ENCODE peak calls at places on chromosomes 3 and 15, in ten cellular contexts. Q, F, P, R, Z, H, D, O, U and X are unnamed samples. For H3K36me3, the result is how much of the 10 kb centered on the place peaks cover.

GRCh38 chr3:63705092-63705645 is 52.7 kb downstream of the SNTN start:
- DNase-seq in Q (no peak), F (no peak), P (no peak), R (no peak), Z (no peak), H (no peak), D (peak), O (no peak), U (no peak), X (no peak)

GRCh38 chr3:42226470-42227425 is 39.2 kb downstream of the CCK start:
- DNase-seq in Q (no peak), F (no peak), P (no peak), R (no peak), Z (no peak), H (no peak), D (no peak), O (no peak), U (no peak), X (no peak)

GRCh38 chr3:103624289-103624688 is 1189.5 kb downstream of the ZPLD1 start:
- DNase-seq in Q (no peak), F (no peak), P (no peak), R (no peak), Z (no peak), H (no peak), D (no peak), O (no peak), U (no peak), X (no peak)

GRCh38 chr3:107524214-107525100 is 1.7 kb downstream of the BBX start:
- DNase-seq in Q (peak), F (peak), P (peak), R (no peak), Z (peak), H (peak), D (peak), O (no peak), U (peak), X (peak)

GRCh38 chr3:41095702-41096101 is 103.6 kb upstream of the CTNNB1 start:
- DNase-seq in Q (no peak), F (no peak), P (no peak), R (no peak), Z (no peak), H (no peak), D (no peak), O (no peak), U (no peak), X (no peak)

GRCh38 chr15:75662823-75663519 is 15.3 kb downstream of the SNX33 start:
- DNase-seq in Q (no peak), F (no peak), P (no peak), R (no peak), Z (no peak), H (no peak), D (no peak), O (no peak), U (no peak), X (no peak)

GRCh38 chr3:105527949-105528348 is 161.2 kb downstream of the ALCAM start:
- DNase-seq in Q (no peak), F (no peak), P (no peak), R (peak), Z (no peak), H (peak), D (no peak), O (no peak), U (no peak), X (no peak)

GRCh38 chr3:123013876-123014275 is 13.7 kb downstream of the SEMA5B start:
- DNase-seq in Q (no peak), F (no peak), P (no peak), R (no peak), Z (no peak), H (no peak), D (no peak), O (no peak), U (no peak), X (no peak)

GRCh38 chr3:106029941-106030619 is 161.3 kb upstream of the CBLB start:
- DNase-seq in Q (no peak), F (no peak), P (no peak), R (no peak), Z (no peak), H (peak), D (no peak), O (no peak), U (no peak), X (no peak)

GRCh38 chr3:120416868-120417267 is 33.9 kb downstream of the FSTL1 start:
- DNase-seq in Q (no peak), F (no peak), P (no peak), R (no peak), Z (peak), H (no peak), D (peak), O (no peak), U (peak), X (no peak)

GRCh38 chr15:51758645-51759044 is 7.2 kb downstream of the TMOD2 start:
- DNase-seq in Q (no peak), F (peak), P (peak), R (no peak), Z (peak), H (peak), D (peak), O (no peak), U (no peak), X (peak)

GRCh38 chr3:42301446-42302175 is 35.6 kb upstream of the CCK start:
- DNase-seq in Q (no peak), F (no peak), P (no peak), R (no peak), Z (no peak), H (no peak), D (no peak), O (no peak), U (no peak), X (no peak)

GRCh38 chr15:100899601-100900000 is 19.6 kb upstream of the LRRK1 start:
- DNase-seq in Q (no peak), F (no peak), P (no peak), R (no peak), Z (no peak), H (no peak), D (no peak), O (no peak), U (no peak), X (no peak)
- H3K36me3 ChIP-seq in Q (under half), F (under half), P (under half), R (under half), Z (under half), H (under half), D (under half), O (under half), U (under half), X (under half)

GRCh38 chr3:180601688-180602666 is at the start of gene TTC14:
- DNase-seq in Q (peak), F (peak), P (peak), R (peak), Z (peak), H (peak), D (peak), O (peak), U (peak), X (peak)
- TF ChIP-seq CTCF in Q (no peak), F (no peak), P (no peak), R (no peak), Z (no peak), H (no peak), D (peak), O (no peak), U (peak), X (no peak)

DNA sequence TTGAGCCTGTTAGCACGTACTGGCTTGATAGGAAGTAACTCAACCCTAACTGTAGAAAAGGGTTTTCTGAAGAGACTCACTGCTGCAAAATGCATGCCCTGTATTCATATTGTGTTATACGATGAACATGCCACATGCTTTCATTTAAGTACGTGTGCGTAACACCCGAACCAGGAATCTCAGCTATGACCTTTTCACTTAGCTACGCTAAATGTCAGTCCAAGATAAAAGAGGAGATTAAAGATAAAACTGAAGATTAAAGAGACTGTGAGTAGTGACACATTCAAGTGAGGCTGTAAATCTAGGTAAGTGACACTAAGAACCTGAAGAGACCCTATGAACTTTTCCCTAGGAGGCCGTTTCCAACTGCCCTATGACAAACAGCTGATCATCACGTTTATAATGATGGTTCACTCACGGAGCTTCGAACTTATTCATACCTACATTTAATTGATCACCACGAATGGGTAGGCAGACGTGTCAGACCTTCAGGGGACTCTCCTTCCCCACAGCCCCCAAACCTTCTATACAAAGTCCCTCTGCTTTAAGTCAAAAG is 32.2 kb downstream of the TFRC start:
- DNase-seq in Q (no peak), F (no peak), P (no peak), R (no peak), Z (no peak), H (no peak), D (no peak), O (no peak), U (no peak), X (no peak)
- H3K36me3 ChIP-seq in Q (half or more), F (under half), P (under half), R (under half), Z (under half), H (under half), D (under half), O (half or more), U (under half), X (under half)

GRCh38 chr15:64426845-64427465 is 33.4 kb upstream of the ZNF609 start:
- DNase-seq in Q (no peak), F (no peak), P (no peak), R (peak), Z (no peak), H (peak), D (no peak), O (no peak), U (peak), X (no peak)
- TF ChIP-seq CTCF in Q (no peak), F (no peak), P (no peak), R (peak), Z (peak), H (peak), D (peak), O (peak), U (peak), X (peak)

GRCh38 chr3:196812853-196813252 is 54.9 kb upstream of the SENP5 start:
- DNase-seq in Q (no peak), F (no peak), P (no peak), R (no peak), Z (no peak), H (no peak), D (no peak), O (no peak), U (no peak), X (no peak)

GRCh38 chr3:196810963-196811581 is 56.6 kb upstream of the SENP5 start:
- DNase-seq in Q (no peak), F (no peak), P (no peak), R (no peak), Z (no peak), H (no peak), D (no peak), O (no peak), U (peak), X (no peak)

DNA sequence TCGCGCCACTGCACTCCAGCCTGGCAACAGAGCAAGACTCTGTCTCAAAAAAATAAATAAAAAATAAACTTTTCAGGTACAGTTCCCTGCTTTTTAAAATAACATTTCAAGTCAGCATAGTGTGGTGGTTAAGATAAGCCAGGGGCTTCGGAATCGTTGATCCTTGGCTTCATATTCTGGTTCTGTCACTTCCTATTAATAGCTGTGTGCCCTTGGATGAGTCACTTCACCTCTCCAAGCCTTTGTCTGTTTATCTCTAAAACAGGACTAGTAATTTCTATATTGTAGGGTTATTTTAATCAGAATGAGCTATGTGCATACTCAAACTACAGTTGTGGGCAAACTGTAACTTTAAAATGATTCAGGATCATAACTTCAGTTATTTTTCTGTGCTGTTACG is 53.8 kb upstream of the SENP5 start:
- DNase-seq in Q (no peak), F (no peak), P (no peak), R (no peak), Z (no peak), H (peak), D (no peak), O (no peak), U (no peak), X (peak)
- H3K36me3 ChIP-seq in Q (half or more), F (under half), P (under half), R (under half), Z (under half), H (under half), D (under half), O (half or more), U (under half), X (half or more)

GRCh38 chr15:42373936-42374335 is 14.6 kb downstream of the CAPN3 start:
- DNase-seq in Q (no peak), F (no peak), P (no peak), R (no peak), Z (no peak), H (no peak), D (no peak), O (no peak), U (no peak), X (no peak)

GRCh38 chr15:42378011-42378410 is 18.7 kb downstream of the CAPN3 start:
- DNase-seq in Q (no peak), F (no peak), P (no peak), R (no peak), Z (no peak), H (no peak), D (no peak), O (no peak), U (no peak), X (no peak)

GRCh38 chr15:42374810-42375209 is 15.5 kb downstream of the CAPN3 start:
- DNase-seq in Q (no peak), F (no peak), P (no peak), R (no peak), Z (no peak), H (no peak), D (no peak), O (no peak), U (no peak), X (no peak)

GRCh38 chr15:42375252-42375651 is 16.0 kb downstream of the CAPN3 start:
- DNase-seq in Q (no peak), F (no peak), P (no peak), R (no peak), Z (no peak), H (no peak), D (no peak), O (no peak), U (no peak), X (no peak)

DNA sequence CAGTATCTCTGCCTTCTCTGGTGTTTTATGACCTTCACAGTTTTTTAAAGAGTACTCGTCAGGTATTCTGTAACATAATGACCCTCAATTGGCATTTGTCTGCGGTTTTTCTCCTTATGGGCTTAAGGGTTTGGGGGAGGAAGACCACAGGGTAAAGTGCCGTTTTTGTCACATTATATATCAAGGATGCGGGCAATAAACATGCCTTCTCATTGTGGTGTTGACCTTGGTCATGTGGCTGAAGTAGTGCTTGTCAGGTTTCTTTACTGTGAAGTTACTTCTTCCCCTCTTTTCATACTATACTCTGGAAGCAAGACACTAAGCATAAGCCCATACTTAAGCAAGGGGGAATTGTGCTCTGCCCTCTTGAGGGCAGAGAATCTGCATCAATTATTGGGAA is 16.6 kb downstream of the CAPN3 start:
- DNase-seq in Q (no peak), F (no peak), P (no peak), R (no peak), Z (no peak), H (no peak), D (no peak), O (no peak), U (no peak), X (no peak)
- TF ChIP-seq CTCF in Q (no peak), F (no peak), P (no peak), R (no peak), Z (no peak), H (no peak), D (no peak), O (no peak), U (no peak), X (no peak)

GRCh38 chr15:79872358-79873017 is 24.3 kb downstream of the MTHFS start:
- DNase-seq in Q (no peak), F (no peak), P (no peak), R (no peak), Z (no peak), H (peak), D (no peak), O (no peak), U (no peak), X (peak)

GRCh38 chr15:79875213-79875612 is 21.6 kb downstream of the MTHFS start:
- DNase-seq in Q (no peak), F (no peak), P (no peak), R (no peak), Z (no peak), H (no peak), D (no peak), O (no peak), U (no peak), X (no peak)

GRCh38 chr15:79878078-79878705 is 18.6 kb downstream of the MTHFS start:
- DNase-seq in Q (no peak), F (no peak), P (no peak), R (peak), Z (no peak), H (no peak), D (no peak), O (no peak), U (no peak), X (no peak)

DNA sequence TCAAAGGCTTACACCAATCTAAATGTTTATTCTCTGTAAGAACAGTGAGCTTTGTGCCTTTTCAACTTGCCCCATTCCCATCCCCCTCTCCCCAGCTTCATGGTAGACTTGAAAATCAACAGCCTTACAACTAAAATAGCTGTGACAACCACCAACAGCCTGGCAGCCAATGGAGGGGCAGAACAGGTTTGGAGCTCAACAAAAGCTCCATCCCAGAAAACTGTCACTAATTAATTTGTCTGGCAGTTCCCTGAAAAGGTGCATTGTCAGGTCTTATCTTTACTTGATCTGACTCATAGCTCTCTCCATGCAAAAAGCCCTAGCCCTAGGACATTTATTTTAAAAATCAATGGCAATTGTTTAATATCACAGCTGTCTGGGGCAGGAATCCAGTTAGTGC is 22.6 kb downstream of the MTHFS start:
- DNase-seq in Q (no peak), F (no peak), P (no peak), R (peak), Z (no peak), H (no peak), D (no peak), O (no peak), U (no peak), X (no peak)
- H3K36me3 ChIP-seq in Q (under half), F (under half), P (under half), R (under half), Z (under half), H (under half), D (under half), O (under half), U (under half), X (under half)

DNA sequence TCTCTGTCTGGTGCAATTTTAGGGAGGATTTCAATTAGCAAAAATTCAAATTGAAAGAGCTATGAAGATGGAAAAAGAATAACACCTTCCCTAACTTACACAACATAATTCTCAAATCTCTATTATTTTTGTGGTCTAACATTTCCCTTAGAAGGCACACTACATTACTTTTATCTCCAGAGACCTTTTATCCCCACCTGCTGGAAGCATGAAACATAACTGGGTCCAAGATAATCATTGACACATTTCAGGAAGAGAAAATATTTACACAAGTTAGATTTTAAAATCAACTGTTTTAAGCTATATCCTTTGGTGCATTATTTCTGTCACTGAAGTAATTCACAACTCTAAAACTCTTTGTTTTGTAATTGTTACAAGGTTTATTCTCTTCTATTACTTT is 779.5 kb downstream of the ROBO1 start:
- DNase-seq in Q (no peak), F (no peak), P (no peak), R (no peak), Z (no peak), H (peak), D (no peak), O (no peak), U (no peak), X (no peak)
- TF ChIP-seq CTCF in Q (no peak), F (peak), P (peak), R (no peak), Z (peak), H (peak), D (peak), O (peak), U (peak), X (peak)

GRCh38 chr15:30941520-30941919 is 37.8 kb downstream of the FAN1 start:
- DNase-seq in Q (no peak), F (no peak), P (no peak), R (no peak), Z (no peak), H (no peak), D (no peak), O (no peak), U (no peak), X (no peak)

GRCh38 chr15:30933293-30933692 is 29.6 kb downstream of the FAN1 start:
- DNase-seq in Q (no peak), F (no peak), P (no peak), R (no peak), Z (no peak), H (no peak), D (no peak), O (no peak), U (no peak), X (no peak)

GRCh38 chr15:30943654-30944335 is 40.1 kb downstream of the FAN1 start:
- DNase-seq in Q (no peak), F (no peak), P (no peak), R (no peak), Z (no peak), H (no peak), D (no peak), O (no peak), U (no peak), X (no peak)

GRCh38 chr15:30940359-30940758 is 36.6 kb downstream of the FAN1 start:
- DNase-seq in Q (no peak), F (no peak), P (peak), R (no peak), Z (no peak), H (no peak), D (no peak), O (no peak), U (no peak), X (no peak)

GRCh38 chr15:30939161-30939560 is 35.4 kb downstream of the FAN1 start:
- DNase-seq in Q (no peak), F (no peak), P (no peak), R (no peak), Z (no peak), H (no peak), D (no peak), O (no peak), U (no peak), X (no peak)
- H3K36me3 ChIP-seq in Q (half or more), F (under half), P (under half), R (under half), Z (under half), H (under half), D (under half), O (half or more), U (under half), X (under half)

DNA sequence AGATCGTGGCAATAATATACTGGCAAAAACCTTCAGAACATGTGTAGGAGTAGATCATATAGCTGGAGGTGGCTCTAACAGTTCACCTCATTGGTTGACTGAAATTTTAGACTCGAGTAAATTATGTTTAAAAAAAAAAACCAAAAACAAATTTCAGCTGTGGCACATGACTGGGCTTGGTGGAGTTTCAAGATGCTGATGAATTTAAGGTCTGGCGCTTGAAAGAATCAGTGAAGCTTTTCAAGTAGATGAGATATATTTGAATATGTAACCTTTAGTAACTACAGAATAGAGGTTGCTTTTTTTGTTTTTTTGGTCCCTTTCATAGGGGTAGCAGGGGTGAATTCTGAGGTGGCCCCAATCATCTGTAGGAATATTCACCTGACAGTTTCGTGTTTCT is 65.8 kb downstream of the MAP4 start:
- DNase-seq in Q (no peak), F (no peak), P (no peak), R (no peak), Z (no peak), H (no peak), D (no peak), O (no peak), U (no peak), X (no peak)
- TF ChIP-seq CTCF in Q (no peak), F (no peak), P (no peak), R (no peak), Z (no peak), H (no peak), D (no peak), O (no peak), U (no peak), X (no peak)